ENCODE peak calls at places on chromosomes 13 and 19, in six cellular contexts. E is dorsolateral prefrontal cortex, F is uterus, P is AG10803, U is cardiac fibroblast, A is A549. D is an unnamed sample.

GRCh38 chr13:76812206-76812882 is 73.9 kb downstream of the KCTD12 start:
- DNase-seq in E (no peak), U (no peak), F (peak; percentile 35), A (no peak), P (peak; percentile 91), D (no peak)

GRCh38 chr13:36673838-36674326 is at the start of gene SERTM1:
- DNase-seq in E (no peak), U (peak; percentile 9), F (peak; percentile 74), A (no peak), P (no peak), D (no peak)

GRCh38 chr19:35911173-35911572 is 3.1 kb upstream of the TYROBP start:
- DNase-seq in A (no peak), P (no peak), U (no peak), F (no peak), E (no peak), D (no peak)

GRCh38 chr13:28470286-28470685 is 24.6 kb downstream of the FLT1 start:
- DNase-seq in P (peak; percentile 50), A (no peak), E (no peak), F (no peak), U (no peak), D (no peak)

GRCh38 chr19:35165200-35166058 is 10.9 kb downstream of the FXYD5 start:
- DNase-seq in U (no peak), F (no peak), A (no peak), E (no peak), P (no peak), D (no peak)

GRCh38 chr13:39577203-39577602 is 25.8 kb downstream of the LHFPL6 start:
- DNase-seq in E (no peak), F (no peak), U (no peak), P (no peak), A (no peak), D (no peak)

GRCh38 chr19:8256276-8257051 is 47.3 kb downstream of the CERS4 start:
- DNase-seq in U (no peak), A (no peak), E (no peak), P (no peak), F (no peak), D (no peak)

GRCh38 chr19:35002037-35002535 is 2.0 kb downstream of the GRAMD1A start:
- DNase-seq in U (no peak), F (no peak), P (no peak), A (no peak), E (no peak), D (no peak)

GRCh38 chr13:114119196-114119595 is 13.2 kb downstream of the RASA3 start:
- DNase-seq in E (no peak), A (peak; percentile 37), U (peak; percentile 91), P (peak; percentile 91), F (peak; percentile 52), D (peak; percentile 83)

GRCh38 chr19:29964171-29964570 is 22.1 kb downstream of the URI1 start:
- DNase-seq in E (no peak), P (peak; percentile 34), F (no peak), A (no peak), U (peak; percentile 28), D (no peak)

GRCh38 chr13:22915442-22916082 is 265.2 kb upstream of the SGCG start:
- DNase-seq in A (peak; percentile 3), P (peak; percentile 24), F (peak; percentile 66), E (peak; percentile 70), U (peak; percentile 35), D (peak; percentile 8)

GRCh38 chr19:43755256-43755801 is 567 bp upstream of the SMG9 start:
- DNase-seq in F (peak; percentile 85), U (peak; percentile 80), A (peak; percentile 88), E (peak; percentile 73), P (peak; percentile 61), D (no peak)

GRCh38 chr13:87674143-87674772 is 3.1 kb downstream of the SLITRK5 start:
- DNase-seq in F (no peak), P (no peak), A (no peak), E (no peak), U (no peak), D (no peak)

GRCh38 chr19:38252935-38253691 is 3.1 kb downstream of the PPP1R14A start:
- DNase-seq in P (no peak), A (no peak), F (peak; percentile 61), U (no peak), E (peak; percentile 99), D (no peak)

GRCh38 chr13:22454586-22454985 is 726.2 kb upstream of the SGCG start:
- DNase-seq in A (no peak), P (no peak), E (no peak), U (no peak), F (no peak), D (no peak)

GRCh38 chr13:21670006-21670882 is 629 bp upstream of the FGF9 start:
- DNase-seq in F (peak; percentile 57), U (peak; percentile 58), E (no peak), P (peak; percentile 38), A (peak; percentile 21), D (no peak)

GRCh38 chr13:48493851-48494250 is 39.0 kb downstream of the RCBTB2 start:
- DNase-seq in E (no peak), U (peak; percentile 49), F (no peak), A (no peak), P (peak; percentile 74), D (peak; percentile 28)

GRCh38 chr13:88417801-88418200 is 746.6 kb downstream of the SLITRK5 start:
- DNase-seq in A (no peak), F (no peak), U (no peak), P (no peak), E (no peak), D (no peak)

GRCh38 chr13:111451402-111451801 is 131.0 kb downstream of the TEX29 start:
- DNase-seq in A (no peak), P (no peak), U (no peak), E (no peak), F (no peak), D (no peak)

GRCh38 chr19:58356971-58357797 is 3.9 kb upstream of the A1BG start:
- DNase-seq in E (no peak), U (peak; percentile 38), A (no peak), F (no peak), P (peak; percentile 34), D (no peak)

GRCh38 chr13:113654175-113654560 is 3.8 kb downstream of the ATP4B start:
- DNase-seq in U (no peak), A (no peak), E (peak; percentile 27), P (no peak), F (no peak), D (no peak)

GRCh38 chr19:13353625-13354024 is 152.7 kb downstream of the CACNA1A start:
- DNase-seq in A (no peak), P (no peak), F (no peak), E (no peak), U (no peak), D (no peak)
- TF ChIP-seq CTCF in A (no peak), P (no peak), F (no peak), E (no peak), U (no peak), D (no peak)

GRCh38 chr19:33622505-33622808 is 704 bp downstream of the CHST8 start:
- DNase-seq in P (no peak), E (no peak), F (no peak), U (no peak), A (no peak), D (no peak)
- H3K4me3 ChIP-seq in P (no peak overlapping the region), E (peak overlapping the region; percentile 45), F (peak overlapping the region; percentile 26), U (no peak overlapping the region), A (peak overlapping the region; percentile 46), D (peak overlapping the region; percentile 22)

GRCh38 chr19:40702337-40703012 is 12.0 kb upstream of the NUMBL start:
- DNase-seq in U (no peak), A (peak; percentile 82), E (peak; percentile 74), P (peak; percentile 29), F (peak; percentile 59), D (no peak)
- TF ChIP-seq CTCF in U (peak; percentile 40), A (peak; percentile 69), E (no peak), P (peak; percentile 57), F (peak; percentile 36), D (peak; percentile 62)

DNA sequence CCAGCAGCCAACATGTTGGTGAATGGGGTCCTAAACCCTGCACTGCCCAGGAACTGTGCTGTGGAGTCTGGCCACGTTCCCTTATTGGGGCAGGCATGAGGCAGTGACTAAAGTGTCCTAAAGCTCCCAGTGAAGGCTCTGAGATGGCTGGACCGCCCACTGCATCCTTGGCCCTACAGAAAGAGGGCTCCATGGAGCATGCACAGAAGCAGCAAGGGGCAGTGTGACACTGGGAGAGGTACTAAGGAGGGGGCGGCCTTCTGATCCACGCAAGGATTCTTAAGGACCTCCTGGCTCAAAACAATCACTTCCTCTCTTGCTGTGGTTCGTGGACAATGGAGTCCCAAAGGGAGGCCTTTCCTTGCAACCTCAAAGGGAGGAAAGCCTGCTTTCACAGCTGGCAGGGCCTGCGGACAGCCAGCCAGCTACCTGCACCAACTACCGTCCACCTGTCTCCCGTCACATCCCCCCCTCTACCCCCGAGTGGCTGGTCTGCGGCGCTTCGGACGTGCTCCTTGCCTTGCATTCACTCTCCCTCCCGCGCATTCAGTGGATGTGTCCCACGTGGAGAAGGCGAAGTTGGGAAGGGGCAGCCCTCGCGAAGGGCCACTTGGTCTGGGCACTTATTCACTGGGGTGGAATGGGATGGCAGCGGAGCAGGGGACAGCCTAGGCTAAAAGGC is 63.9 kb upstream of the STARD13 start:
- DNase-seq in F (peak; percentile 26), A (no peak), U (peak; percentile 34), E (no peak), P (no peak), D (no peak)
- H3K4me3 ChIP-seq in F (peak overlapping the region; percentile 81), A (peak overlapping the region; percentile 81), U (peak overlapping the region; percentile 76), E (peak overlapping the region; percentile 78), P (peak overlapping the region; percentile 75), D (peak overlapping the region; percentile 75)

DNA sequence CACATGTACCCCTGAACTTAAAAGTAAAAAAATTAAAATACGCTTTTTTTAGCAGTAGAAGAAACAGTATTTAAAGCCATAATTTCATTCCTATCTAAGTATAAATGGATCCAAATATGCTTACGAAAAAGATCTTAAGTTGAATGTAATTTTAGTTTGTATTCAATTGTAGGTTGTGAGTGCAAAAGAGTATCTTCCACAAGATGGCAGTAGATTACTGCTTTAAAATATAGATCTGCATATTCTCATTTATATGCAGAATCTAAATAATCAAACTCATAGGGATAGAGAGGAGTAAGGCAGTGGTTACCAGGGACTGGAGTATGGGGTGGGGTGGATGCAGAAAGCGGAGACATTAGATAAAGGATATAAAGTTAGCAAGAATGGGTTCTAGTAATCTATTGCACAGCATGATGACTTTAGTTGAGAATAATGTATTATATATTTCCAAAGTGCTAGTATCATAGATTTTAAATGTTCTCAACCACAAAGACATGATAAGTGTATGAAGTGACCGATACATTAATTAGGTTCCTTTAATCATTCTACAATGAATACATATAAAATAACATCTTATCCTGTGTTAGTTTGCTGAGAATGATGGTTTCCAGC is 14.2 kb downstream of the OR7A17 start:
- DNase-seq in A (peak; percentile 7), E (no peak), U (peak; percentile 33), P (peak; percentile 8), F (no peak), D (no peak)
- TF ChIP-seq CTCF in A (peak; percentile 52), E (peak; percentile 78), U (peak; percentile 49), P (peak; percentile 48), F (no peak), D (no peak)

GRCh38 chr19:1827566-1828278 is 15.6 kb upstream of the ATP8B3 start:
- DNase-seq in U (no peak), P (no peak), A (no peak), F (no peak), E (no peak), D (no peak)
- H3K4me3 ChIP-seq in U (no peak overlapping the region), P (no peak overlapping the region), A (no peak overlapping the region), F (no peak overlapping the region), E (no peak overlapping the region), D (no peak overlapping the region)

DNA sequence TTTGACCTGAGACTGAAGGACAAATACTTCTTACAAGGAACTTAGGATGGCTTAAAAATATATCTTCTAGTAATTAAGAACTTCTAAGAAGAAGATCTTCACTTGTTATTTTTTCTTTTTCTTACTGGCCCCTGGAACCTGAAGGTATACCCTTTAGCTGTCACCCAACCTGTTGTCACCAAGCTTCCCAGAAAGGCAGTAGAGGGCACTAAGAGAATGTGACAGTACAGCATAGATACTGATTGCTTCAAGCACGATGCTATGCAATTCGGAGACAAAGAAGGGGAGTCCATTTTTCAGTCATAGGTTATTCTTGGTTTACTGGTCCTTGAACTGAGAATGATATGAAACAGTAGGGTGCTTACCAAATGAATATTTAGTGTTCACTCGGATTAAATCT is 208.3 kb upstream of the PCDH9 start:
- DNase-seq in U (no peak), P (no peak), E (no peak), A (no peak), F (no peak), D (no peak)
- TF ChIP-seq CTCF in U (no peak), P (no peak), E (peak; percentile 53), A (no peak), F (no peak), D (no peak)